ENCODE peak calls at places on chromosomes 12 and 14, in five cellular contexts. Z is Panc1, U is epithelial cell of proximal tubule, T is endodermal cell, Y is lower lobe of right lung. G is an unnamed sample.

GRCh38 chr12:51826881-51827280 is 21.6 kb downstream of the FIGNL2 start:
- DNase-seq in Z (no peak), U (no peak), T (no peak), Y (no peak), G (no peak)

GRCh38 chr12:33480366-33480765 is 40.7 kb upstream of the SYT10 start:
- DNase-seq in Z (no peak), U (no peak), T (no peak), Y (no peak), G (no peak)

GRCh38 chr12:92928962-92929915 is at the start of gene EEA1:
- DNase-seq in Z (peak), U (peak), T (peak), Y (peak), G (no peak)

GRCh38 chr12:27782481-27782880 is 2.4 kb upstream of the MANSC4 start:
- DNase-seq in Z (no peak), U (no peak), T (no peak), Y (no peak), G (no peak)

GRCh38 chr14:72419226-72419625 is 474.7 kb downstream of the DPF3 start:
- DNase-seq in Z (no peak), U (no peak), T (no peak), Y (no peak), G (no peak)

GRCh38 chr14:91114079-91115065 is 499 bp downstream of the DGLUCY start:
- DNase-seq in Z (peak), U (no peak), T (peak), Y (peak), G (no peak)

GRCh38 chr12:130787445-130788410 is 51.3 kb downstream of the STX2 start:
- DNase-seq in Z (no peak), U (no peak), T (peak), Y (no peak), G (no peak)

GRCh38 chr14:104081493-104081835 is 4.0 kb upstream of the ASPG start:
- DNase-seq in Z (no peak), U (no peak), T (no peak), Y (no peak), G (no peak)

GRCh38 chr12:4939418-4940023 is 29.8 kb downstream of the KCNA1 start:
- DNase-seq in Z (no peak), U (no peak), T (no peak), Y (no peak), G (no peak)

GRCh38 chr12:106226884-106227640 is 20.8 kb downstream of the CKAP4 start:
- DNase-seq in Z (peak), U (no peak), T (peak), Y (no peak), G (peak)

GRCh38 chr12:308511-308910 is 45.9 kb upstream of the SLC6A13 start:
- DNase-seq in Z (no peak), U (no peak), T (no peak), Y (no peak), G (no peak)

GRCh38 chr12:57236224-57236924 is 6.9 kb downstream of the SHMT2 start:
- DNase-seq in Z (no peak), U (no peak), T (peak), Y (peak), G (no peak)

GRCh38 chr14:62445570-62445969 is 599.7 kb downstream of the KCNH5 start:
- DNase-seq in Z (no peak), U (no peak), T (no peak), Y (no peak), G (no peak)

GRCh38 chr14:33660248-33660647 is 290.6 kb downstream of the EGLN3 start:
- DNase-seq in Z (no peak), U (no peak), T (no peak), Y (no peak), G (no peak)

GRCh38 chr14:59189281-59189821 is 884 bp downstream of the DAAM1 start:
- DNase-seq in Z (no peak), U (no peak), T (peak), Y (peak), G (no peak)

GRCh38 chr12:127459687-127460086 is 807.3 kb upstream of the TMEM132C start:
- DNase-seq in Z (no peak), U (no peak), T (peak), Y (no peak), G (no peak)

GRCh38 chr12:26566186-26566585 is 266.8 kb downstream of the ITPR2 start:
- DNase-seq in Z (no peak), U (no peak), T (no peak), Y (no peak), G (no peak)

GRCh38 chr14:56172571-56172971 is 54.4 kb downstream of the PELI2 start:
- DNase-seq in Z (no peak), U (peak), T (no peak), Y (no peak), G (no peak)

GRCh38 chr12:95102916-95103671 is 29.7 kb upstream of the NR2C1 start:
- DNase-seq in Z (peak), U (peak), T (no peak), Y (no peak), G (no peak)

GRCh38 chr12:80877706-80878384 is 59.9 kb downstream of the LIN7A start:
- DNase-seq in Z (no peak), U (no peak), T (no peak), Y (no peak), G (no peak)

GRCh38 chr14:58428011-58428807 is 690 bp downstream of the KIAA0586 start:
- DNase-seq in Z (peak), U (peak), T (peak), Y (no peak), G (peak)

GRCh38 chr12:32666510-32666909 is 12.6 kb upstream of the DNM1L start:
- DNase-seq in Z (no peak), U (no peak), T (no peak), Y (no peak), G (no peak)

GRCh38 chr12:118370601-118371000 is 2.1 kb downstream of the TAOK3 start:
- DNase-seq in Z (no peak), U (no peak), T (no peak), Y (no peak), G (no peak)
- H3K4me3 ChIP-seq in Z (peak), U (peak), T (peak), Y (peak), G (no peak)

DNA sequence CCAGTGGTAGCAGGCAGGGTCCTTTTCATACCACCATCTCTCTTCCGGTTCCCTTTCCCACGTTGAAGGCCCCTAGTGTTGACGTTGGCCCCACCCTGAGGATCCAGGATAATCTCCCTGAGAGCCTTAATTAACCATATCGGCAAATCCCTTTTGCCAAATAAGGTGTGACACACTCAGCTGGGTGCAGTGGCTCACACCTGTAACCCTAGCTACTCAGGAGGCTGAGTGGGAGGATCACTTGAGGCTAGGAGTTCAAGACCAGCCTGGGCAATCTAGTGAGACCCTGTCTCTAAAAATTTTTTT is 2.8 kb upstream of the TMEM119 start:
- DNase-seq in Z (no peak), U (no peak), T (no peak), Y (no peak), G (no peak)
- H3K4me3 ChIP-seq in Z (no peak), U (no peak), T (no peak), Y (no peak), G (no peak)

DNA sequence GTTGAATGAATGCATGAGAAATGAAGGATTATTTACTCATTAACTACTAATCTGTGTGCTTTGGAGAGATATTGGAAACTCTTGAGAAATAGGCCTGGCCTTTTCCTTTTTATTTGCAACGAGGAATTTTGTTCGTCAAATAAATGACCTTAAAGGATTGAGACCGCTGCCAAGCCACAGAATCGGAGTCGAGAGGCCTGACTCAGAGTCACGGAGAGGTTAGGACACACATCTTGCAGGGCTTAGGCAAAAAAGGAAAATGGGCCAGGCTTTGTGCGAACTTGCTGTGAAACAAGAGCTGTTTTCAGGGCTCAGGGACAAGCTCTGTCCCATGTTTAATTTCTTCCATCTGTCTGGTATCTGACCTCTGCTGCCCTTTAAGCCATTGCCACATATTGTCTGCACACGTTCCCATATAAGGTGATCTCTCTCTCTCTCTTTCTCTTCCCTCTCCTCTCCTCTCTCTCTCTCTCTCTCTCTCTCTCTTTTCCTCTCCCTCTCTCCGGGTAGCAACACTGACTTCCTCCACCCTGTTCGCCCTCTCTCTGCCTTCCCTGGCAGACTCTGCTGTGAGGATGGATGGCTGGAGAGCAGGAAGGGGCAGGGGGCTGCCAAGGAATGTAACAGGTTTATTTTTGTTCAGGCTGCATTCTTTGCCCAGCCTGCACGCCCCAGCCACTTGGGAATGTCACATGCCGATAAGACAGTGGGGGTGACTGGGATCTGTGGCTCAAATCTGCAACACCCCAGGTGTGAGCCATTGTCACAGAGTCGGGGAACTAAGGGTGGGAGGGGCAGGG is 14.9 kb upstream of the IFT81 start:
- DNase-seq in Z (no peak), U (peak), T (peak), Y (peak), G (no peak)
- H3K4me3 ChIP-seq in Z (no peak), U (no peak), T (peak), Y (peak), G (no peak)

GRCh38 chr12:117582135-117582784 is 220.8 kb upstream of the NOS1 start:
- DNase-seq in Z (no peak), U (no peak), T (peak), Y (no peak), G (no peak)

GRCh38 chr12:117579939-117580717 is 218.7 kb upstream of the NOS1 start:
- DNase-seq in Z (no peak), U (no peak), T (no peak), Y (no peak), G (no peak)

GRCh38 chr12:117580718-117581062 is 219.3 kb upstream of the NOS1 start:
- DNase-seq in Z (no peak), U (no peak), T (peak), Y (no peak), G (no peak)

GRCh38 chr12:117583092-117583491 is 221.7 kb upstream of the NOS1 start:
- DNase-seq in Z (no peak), U (no peak), T (no peak), Y (no peak), G (no peak)

DNA sequence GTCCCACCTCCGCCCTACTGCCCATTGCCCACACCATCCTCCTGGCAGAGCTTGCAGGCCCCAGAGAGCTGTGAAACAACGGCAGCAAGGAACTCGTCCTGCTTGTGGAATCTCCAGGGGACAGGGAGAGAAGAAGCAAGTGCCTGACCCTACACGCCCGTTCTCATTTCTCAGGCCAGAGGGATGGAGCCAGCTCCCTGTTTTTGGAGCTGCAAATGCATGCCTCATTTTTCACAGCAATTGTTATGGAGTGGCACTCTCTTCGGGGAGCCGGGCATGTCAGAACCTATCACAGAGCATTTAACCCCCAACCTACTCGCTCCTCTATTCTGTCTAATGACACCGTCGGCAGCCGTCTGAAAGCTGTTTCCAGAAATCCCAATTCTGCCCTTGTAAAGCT is 222.3 kb upstream of the NOS1 start:
- DNase-seq in Z (no peak), U (no peak), T (peak), Y (no peak), G (no peak)
- H3K4me3 ChIP-seq in Z (no peak), U (no peak), T (no peak), Y (no peak), G (no peak)

GRCh38 chr12:48786591-48787544 is 2.0 kb downstream of the ADCY6 start:
- DNase-seq in Z (no peak), U (no peak), T (no peak), Y (no peak), G (no peak)
- H3K4me3 ChIP-seq in Z (no peak), U (peak), T (peak), Y (peak), G (no peak)

GRCh38 chr12:6215932-6216494 is 15.8 kb downstream of the CD9 start:
- DNase-seq in Z (peak), U (peak), T (peak), Y (peak), G (no peak)
- H3K4me3 ChIP-seq in Z (peak), U (no peak), T (no peak), Y (no peak), G (no peak)

GRCh38 chr12:77062396-77062795 is 3.0 kb downstream of the E2F7 start:
- DNase-seq in Z (no peak), U (no peak), T (no peak), Y (no peak), G (no peak)
- H3K4me3 ChIP-seq in Z (no peak), U (no peak), T (no peak), Y (peak), G (no peak)

DNA sequence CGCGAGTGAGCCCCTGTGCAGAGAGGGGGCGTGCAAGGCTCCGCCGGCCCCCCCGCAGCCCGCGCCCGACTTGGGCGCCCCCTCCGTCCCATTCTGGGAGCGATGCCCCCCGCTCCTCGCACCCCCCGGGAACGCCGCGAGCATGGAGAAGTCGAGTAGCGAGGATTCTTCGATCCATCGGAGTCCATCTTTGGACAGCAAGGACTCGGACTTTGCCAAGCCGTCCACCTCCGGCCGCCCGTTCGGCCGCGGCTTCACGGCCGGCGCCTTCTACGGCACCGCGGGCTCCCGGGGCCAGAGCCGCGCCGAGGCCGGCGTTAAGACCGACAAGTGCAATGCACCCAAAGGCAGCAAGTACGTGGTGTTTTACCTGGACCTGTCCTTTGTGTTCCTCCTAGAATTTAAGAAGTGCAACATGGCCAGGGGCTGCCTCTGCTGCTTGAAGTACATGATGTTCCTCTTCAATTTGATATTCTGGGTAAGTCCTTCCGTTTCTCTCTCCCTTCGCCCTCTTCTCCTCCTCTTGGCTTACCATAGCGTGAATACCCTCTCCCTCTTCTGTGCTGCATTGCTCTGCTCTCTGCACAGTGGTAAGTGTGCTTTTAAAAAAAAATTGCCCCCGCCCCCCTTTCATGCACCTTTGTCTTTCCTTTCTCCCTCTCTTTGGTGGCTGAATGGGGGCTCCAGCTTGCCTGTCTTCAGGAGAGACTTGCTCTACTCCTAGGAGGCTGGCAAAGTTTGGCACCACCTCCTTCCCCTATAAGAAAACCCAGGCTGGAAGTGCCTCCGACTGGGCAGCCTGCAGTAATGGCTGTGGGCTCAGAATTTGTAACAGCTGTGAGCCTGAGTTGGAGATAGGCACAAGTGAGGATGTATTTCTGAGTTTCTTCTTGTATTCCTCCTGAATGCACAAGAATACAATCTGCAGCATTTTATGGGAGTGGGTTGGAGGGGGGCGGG is 123.9 kb downstream of the TSPAN9 start:
- DNase-seq in Z (no peak), U (no peak), T (peak), Y (no peak), G (no peak)
- H3K4me3 ChIP-seq in Z (no peak), U (no peak), T (peak), Y (peak), G (no peak)

DNA sequence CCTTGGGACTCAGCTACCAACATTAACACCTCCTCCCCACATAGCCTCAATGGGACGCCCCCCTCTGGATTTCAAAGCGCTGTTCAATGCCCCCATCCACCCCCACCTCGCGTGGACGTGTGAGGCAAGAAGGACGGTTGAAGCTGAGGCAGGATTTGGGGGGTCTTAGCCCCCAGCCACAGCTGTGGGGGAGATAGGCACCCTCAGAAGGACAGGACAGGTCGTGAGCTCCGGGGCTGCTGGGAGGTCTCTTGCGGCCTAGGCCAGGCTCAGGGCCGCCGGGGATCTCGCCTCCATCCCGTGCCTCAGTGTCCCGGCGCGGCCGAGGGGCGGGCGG is 8.3 kb upstream of the SP7 start:
- DNase-seq in Z (no peak), U (no peak), T (no peak), Y (no peak), G (no peak)
- H3K4me3 ChIP-seq in Z (peak), U (peak), T (peak), Y (peak), G (no peak)